ENCODE peak calls at places on chromosome 11, in ten cellular contexts. N, H, T, L, F, A, B, E, G and J are unnamed samples.

GRCh38 chr11:56885182-56885581 is 103.5 kb upstream of the OR5AK2 start:
- DNase-seq in N (no peak), H (no peak), T (no peak), L (no peak), F (no peak), A (peak), B (no peak), E (no peak), G (peak), J (no peak)

GRCh38 chr11:66418168-66418985 is 2.5 kb upstream of the NPAS4 start:
- DNase-seq in N (peak), H (peak), T (peak), L (peak), F (no peak), A (peak), B (peak), E (peak), G (peak), J (peak)

GRCh38 chr11:8168485-8169257 is at the start of gene RIC3:
- DNase-seq in N (no peak), H (peak), T (peak), L (no peak), F (no peak), A (no peak), B (peak), E (no peak), G (no peak), J (no peak)

GRCh38 chr11:74330065-74330858 is 18.8 kb upstream of the P4HA3 start:
- DNase-seq in N (no peak), H (no peak), T (no peak), L (no peak), F (no peak), A (no peak), B (no peak), E (no peak), G (peak), J (no peak)

GRCh38 chr11:26473216-26474194 is 98.6 kb downstream of the MUC15 start:
- DNase-seq in N (no peak), H (no peak), T (no peak), L (no peak), F (no peak), A (no peak), B (no peak), E (no peak), G (no peak), J (no peak)

GRCh38 chr11:400241-400729 is 6.3 kb downstream of the PKP3 start:
- DNase-seq in N (no peak), H (no peak), T (no peak), L (no peak), F (no peak), A (no peak), B (no peak), E (no peak), G (no peak), J (no peak)

GRCh38 chr11:30023037-30023436 is 6.2 kb upstream of the KCNA4 start:
- DNase-seq in N (no peak), H (no peak), T (no peak), L (no peak), F (no peak), A (no peak), B (no peak), E (no peak), G (no peak), J (no peak)

GRCh38 chr11:76692956-76693355 is 22.4 kb upstream of the LRRC32 start:
- DNase-seq in N (no peak), H (no peak), T (no peak), L (no peak), F (no peak), A (no peak), B (no peak), E (no peak), G (no peak), J (no peak)

GRCh38 chr11:123654566-123655081 is at the start of gene SCN3B:
- DNase-seq in N (no peak), H (peak), T (peak), L (no peak), F (no peak), A (peak), B (peak), E (no peak), G (peak), J (no peak)

GRCh38 chr11:12602421-12602820 is 71.8 kb upstream of the TEAD1 start:
- DNase-seq in N (no peak), H (no peak), T (no peak), L (no peak), F (no peak), A (no peak), B (no peak), E (no peak), G (no peak), J (no peak)

GRCh38 chr11:119263352-119263940 is 53.5 kb downstream of the MCAM start:
- DNase-seq in N (no peak), H (no peak), T (no peak), L (no peak), F (no peak), A (no peak), B (no peak), E (no peak), G (no peak), J (no peak)

GRCh38 chr11:104908186-104908531 is 9.9 kb upstream of the CASP12 start:
- DNase-seq in N (no peak), H (no peak), T (no peak), L (no peak), F (no peak), A (no peak), B (no peak), E (no peak), G (no peak), J (no peak)

GRCh38 chr11:72840780-72841179 is 26.6 kb downstream of the ATG16L2 start:
- DNase-seq in N (no peak), H (no peak), T (no peak), L (no peak), F (no peak), A (no peak), B (no peak), E (no peak), G (peak), J (no peak)

GRCh38 chr11:65654375-65655349 is 8.1 kb downstream of the RELA start:
- DNase-seq in N (no peak), H (no peak), T (no peak), L (peak), F (no peak), A (no peak), B (no peak), E (peak), G (no peak), J (no peak)

GRCh38 chr11:3853935-3854659 is 1.4 kb upstream of the STIM1 start:
- DNase-seq in N (no peak), H (peak), T (peak), L (no peak), F (no peak), A (no peak), B (peak), E (peak), G (no peak), J (no peak)

GRCh38 chr11:1749787-1750351 is 526 bp downstream of the IFITM10 start:
- DNase-seq in N (no peak), H (no peak), T (no peak), L (no peak), F (no peak), A (no peak), B (peak), E (peak), G (no peak), J (peak)

GRCh38 chr11:73195191-73196007 is 22.7 kb upstream of the P2RY2 start:
- DNase-seq in N (no peak), H (no peak), T (no peak), L (no peak), F (no peak), A (peak), B (no peak), E (no peak), G (no peak), J (no peak)

GRCh38 chr11:2813968-2814367 is 71.6 kb downstream of the CDKN1C start:
- DNase-seq in N (no peak), H (no peak), T (no peak), L (no peak), F (no peak), A (no peak), B (no peak), E (no peak), G (no peak), J (no peak)

GRCh38 chr11:106840993-106841392 is 177.3 kb downstream of the GUCY1A2 start:
- DNase-seq in N (no peak), H (no peak), T (no peak), L (no peak), F (no peak), A (no peak), B (no peak), E (no peak), G (no peak), J (no peak)

GRCh38 chr11:61176446-61176845 is 15.2 kb upstream of the VPS37C start:
- DNase-seq in N (no peak), H (no peak), T (no peak), L (no peak), F (no peak), A (no peak), B (no peak), E (no peak), G (no peak), J (no peak)

GRCh38 chr11:116642481-116642880 is 130.3 kb downstream of the BUD13 start:
- DNase-seq in N (no peak), H (no peak), T (no peak), L (no peak), F (no peak), A (no peak), B (no peak), E (no peak), G (no peak), J (no peak)

GRCh38 chr11:32312865-32313403 is 122.4 kb downstream of the WT1 start:
- DNase-seq in N (peak), H (peak), T (peak), L (no peak), F (no peak), A (peak), B (peak), E (no peak), G (no peak), J (no peak)

GRCh38 chr11:27174026-27174425 is 133.4 kb downstream of the BBOX1 start:
- DNase-seq in N (no peak), H (no peak), T (no peak), L (no peak), F (no peak), A (peak), B (no peak), E (no peak), G (no peak), J (no peak)

GRCh38 chr11:83564845-83565244 is 278.7 kb upstream of the CCDC90B start:
- DNase-seq in N (no peak), H (no peak), T (no peak), L (no peak), F (no peak), A (no peak), B (no peak), E (no peak), G (no peak), J (no peak)

GRCh38 chr11:9693801-9694553 is 30.1 kb downstream of the SWAP70 start:
- DNase-seq in N (no peak), H (no peak), T (no peak), L (no peak), F (no peak), A (no peak), B (no peak), E (no peak), G (no peak), J (no peak)

GRCh38 chr11:95884364-95884763 is 39.5 kb downstream of the MTMR2 start:
- DNase-seq in N (no peak), H (no peak), T (no peak), L (no peak), F (no peak), A (no peak), B (no peak), E (no peak), G (no peak), J (no peak)

GRCh38 chr11:111765320-111765983 is 737 bp downstream of the PPP2R1B start:
- DNase-seq in N (no peak), H (no peak), T (no peak), L (no peak), F (no peak), A (no peak), B (no peak), E (no peak), G (no peak), J (no peak)

GRCh38 chr11:85712953-85713352 is 27.0 kb upstream of the CCDC89 start:
- DNase-seq in N (no peak), H (no peak), T (no peak), L (no peak), F (no peak), A (no peak), B (no peak), E (no peak), G (no peak), J (no peak)